ENCODE peak calls at places on chromosomes 5 and 9, in eight cellular contexts. One of them, this sample, is unnamed.

GRCh38 chr9:84668204-84669007 is 1.1 kb upstream of the NTRK2 start:
- DNase-seq in ovary: peak; percentile 75
- DNase-seq in BJ: peak; percentile 2
- DNase-seq in ELR: peak; percentile 39
- DNase-seq in cardiac fibroblast: peak; percentile 61
- DNase-seq in NCI-H1105 treated with DMSO at 0.1 percent for 48 hours: peak; percentile 89
- DNase-seq in dermis blood vessel endothelial cell: peak; percentile 67
- DNase-seq in AG04450: no peak
- DNase-seq in this sample: peak; percentile 77

GRCh38 chr9:134389659-134390058 is 63.4 kb downstream of the RXRA start:
- DNase-seq in BJ: no peak
- DNase-seq in ovary: no peak
- DNase-seq in ELR: no peak
- DNase-seq in AG04450: no peak
- DNase-seq in dermis blood vessel endothelial cell: no peak
- DNase-seq in NCI-H1105 treated with DMSO at 0.1 percent for 48 hours: no peak
- DNase-seq in cardiac fibroblast: no peak
- DNase-seq in this sample: no peak

GRCh38 chr5:67462150-67462549 is 265.6 kb upstream of the CD180 start:
- DNase-seq in cardiac fibroblast: no peak
- DNase-seq in BJ: peak; percentile 66
- DNase-seq in AG04450: no peak
- DNase-seq in NCI-H1105 treated with DMSO at 0.1 percent for 48 hours: no peak
- DNase-seq in ovary: no peak
- DNase-seq in ELR: no peak
- DNase-seq in dermis blood vessel endothelial cell: no peak
- DNase-seq in this sample: no peak

GRCh38 chr5:9546973-9547947 is 1.4 kb upstream of the SEMA5A start:
- DNase-seq in dermis blood vessel endothelial cell: no peak
- DNase-seq in NCI-H1105 treated with DMSO at 0.1 percent for 48 hours: no peak
- DNase-seq in cardiac fibroblast: peak; percentile 92
- DNase-seq in ovary: peak; percentile 43
- DNase-seq in ELR: peak; percentile 65
- DNase-seq in AG04450: peak; percentile 61
- DNase-seq in BJ: no peak
- DNase-seq in this sample: no peak

GRCh38 chr5:91469517-91470165 is 86.5 kb upstream of the ARRDC3 start:
- DNase-seq in dermis blood vessel endothelial cell: no peak
- DNase-seq in NCI-H1105 treated with DMSO at 0.1 percent for 48 hours: no peak
- DNase-seq in ovary: no peak
- DNase-seq in BJ: no peak
- DNase-seq in ELR: no peak
- DNase-seq in AG04450: no peak
- DNase-seq in cardiac fibroblast: no peak
- DNase-seq in this sample: peak; percentile 23

GRCh38 chr5:36651775-36652685 is 45.6 kb downstream of the SLC1A3 start:
- DNase-seq in AG04450: no peak
- DNase-seq in NCI-H1105 treated with DMSO at 0.1 percent for 48 hours: no peak
- DNase-seq in BJ: no peak
- DNase-seq in ovary: no peak
- DNase-seq in ELR: no peak
- DNase-seq in cardiac fibroblast: no peak
- DNase-seq in dermis blood vessel endothelial cell: no peak
- DNase-seq in this sample: no peak

GRCh38 chr9:128116104-128117083 is 11.1 kb downstream of the PTGES2 start:
- DNase-seq in ovary: peak; percentile 26
- DNase-seq in BJ: no peak
- DNase-seq in dermis blood vessel endothelial cell: no peak
- DNase-seq in NCI-H1105 treated with DMSO at 0.1 percent for 48 hours: no peak
- DNase-seq in AG04450: no peak
- DNase-seq in cardiac fibroblast: no peak
- DNase-seq in ELR: no peak
- DNase-seq in this sample: no peak

GRCh38 chr9:109795613-109796012 is 15.6 kb downstream of the PALM2AKAP2 start:
- DNase-seq in ELR: no peak
- DNase-seq in BJ: no peak
- DNase-seq in NCI-H1105 treated with DMSO at 0.1 percent for 48 hours: no peak
- DNase-seq in ovary: no peak
- DNase-seq in cardiac fibroblast: no peak
- DNase-seq in dermis blood vessel endothelial cell: no peak
- DNase-seq in AG04450: no peak
- DNase-seq in this sample: no peak

GRCh38 chr5:172712610-172713009 is 58.4 kb downstream of the DUSP1 start:
- DNase-seq in NCI-H1105 treated with DMSO at 0.1 percent for 48 hours: no peak
- DNase-seq in ELR: no peak
- DNase-seq in BJ: no peak
- DNase-seq in cardiac fibroblast: no peak
- DNase-seq in dermis blood vessel endothelial cell: no peak
- DNase-seq in AG04450: no peak
- DNase-seq in ovary: no peak
- DNase-seq in this sample: no peak

GRCh38 chr5:137036630-137037029 is 462.5 kb downstream of the SPOCK1 start:
- DNase-seq in BJ: no peak
- DNase-seq in NCI-H1105 treated with DMSO at 0.1 percent for 48 hours: peak; percentile 88
- DNase-seq in cardiac fibroblast: no peak
- DNase-seq in dermis blood vessel endothelial cell: peak; percentile 28
- DNase-seq in AG04450: no peak
- DNase-seq in ELR: no peak
- DNase-seq in ovary: no peak
- DNase-seq in this sample: no peak

GRCh38 chr5:180873628-180874520 is 12.8 kb upstream of the ZFP62 start:
- DNase-seq in ovary: no peak
- DNase-seq in BJ: no peak
- DNase-seq in NCI-H1105 treated with DMSO at 0.1 percent for 48 hours: no peak
- DNase-seq in cardiac fibroblast: peak; percentile 20
- DNase-seq in AG04450: no peak
- DNase-seq in dermis blood vessel endothelial cell: no peak
- DNase-seq in ELR: peak; percentile 60
- DNase-seq in this sample: no peak

GRCh38 chr9:128892223-128892892 is 10.4 kb downstream of the LRRC8A start:
- DNase-seq in NCI-H1105 treated with DMSO at 0.1 percent for 48 hours: no peak
- DNase-seq in dermis blood vessel endothelial cell: peak; percentile 85
- DNase-seq in AG04450: peak; percentile 36
- DNase-seq in BJ: peak; percentile 74
- DNase-seq in ELR: peak; percentile 90
- DNase-seq in cardiac fibroblast: peak; percentile 97
- DNase-seq in ovary: peak; percentile 93
- DNase-seq in this sample: no peak

This sample was measured in A673.